ENCODE peak calls at places on chromosomes 6 and 20, in six cellular contexts. Z is cardiac fibroblast; T is GM13976; K is GM03348; R is effector memory CD8-positive, alpha-beta T cell; S is neural crest cell. Y is an unnamed sample.

GRCh38 chr6:34246563-34247391 is 2.0 kb downstream of the SMIM29 start:
- DNase-seq in Z (peak; percentile 35), K (peak; percentile 18), R (no peak), S (peak; percentile 49), T (peak; percentile 73), Y (peak; percentile 14)

GRCh38 chr20:884983-885952 is 30.9 kb downstream of the ANGPT4 start:
- DNase-seq in K (peak; percentile 52), R (no peak), S (peak; percentile 28), Z (peak; percentile 50), T (no peak), Y (peak; percentile 81)

GRCh38 chr6:160934157-160934556 is 57.4 kb upstream of the MAP3K4 start:
- DNase-seq in Z (no peak), K (no peak), T (no peak), R (no peak), S (no peak), Y (no peak)

GRCh38 chr6:4567141-4567540 is 209.1 kb upstream of the CDYL start:
- DNase-seq in S (no peak), T (no peak), K (peak; percentile 62), R (no peak), Z (peak; percentile 73), Y (peak; percentile 55)

GRCh38 chr20:38599410-38599882 is 2.2 kb upstream of the ARHGAP40 start:
- DNase-seq in Z (no peak), R (no peak), K (no peak), T (no peak), S (no peak), Y (no peak)

GRCh38 chr20:49674383-49675352 is 39.0 kb downstream of the B4GALT5 start:
- DNase-seq in T (no peak), K (peak; percentile 73), Z (peak; percentile 51), S (no peak), R (no peak), Y (peak; percentile 74)

GRCh38 chr20:62824476-62825287 is 7.8 kb downstream of the COL9A3 start:
- DNase-seq in T (peak; percentile 78), K (peak; percentile 51), Z (no peak), R (no peak), S (peak; percentile 46), Y (no peak)

GRCh38 chr6:14077193-14077853 is 40.2 kb upstream of the CD83 start:
- DNase-seq in R (no peak), K (no peak), S (no peak), T (no peak), Z (no peak), Y (no peak)

GRCh38 chr6:32853541-32854375 is at the start of the genes PSMB9 and TAP1:
- DNase-seq in T (peak; percentile 94), S (peak; percentile 72), Z (peak; percentile 94), R (peak; percentile 91), K (peak; percentile 96), Y (peak; percentile 97)

GRCh38 chr20:36629719-36630340 is 16.2 kb downstream of the SLA2 start:
- DNase-seq in T (peak; percentile 69), K (no peak), S (no peak), Z (no peak), R (peak; percentile 39), Y (no peak)

GRCh38 chr6:157659536-157660271 is 163.3 kb upstream of the SNX9 start:
- DNase-seq in S (no peak), R (no peak), T (no peak), Z (no peak), K (no peak), Y (no peak)

GRCh38 chr6:3749991-3750323 is 1.6 kb downstream of the PXDC1 start:
- DNase-seq in K (peak; percentile 78), Z (peak; percentile 80), S (no peak), T (peak; percentile 40), R (no peak), Y (peak; percentile 62)

GRCh38 chr20:23627501-23627900 is 10.3 kb downstream of the CST3 start:
- DNase-seq in S (no peak), R (no peak), T (no peak), K (no peak), Z (no peak), Y (no peak)

GRCh38 chr20:7716286-7716972 is 223.8 kb downstream of the HAO1 start:
- DNase-seq in S (no peak), T (no peak), Z (peak; percentile 50), R (no peak), K (no peak), Y (no peak)